ENCODE peak calls at places on chromosomes 6 and 20, in five cellular contexts. R is AG04450; U is IMR-90; W is CD8-positive, alpha-beta T cell; C is fibroblast of lung. V is an unnamed sample.

GRCh38 chr20:39016076-39016475 is 53.9 kb downstream of the DHX35 start:
- DNase-seq in R (no peak), U (no peak), W (no peak), C (no peak), V (no peak)

GRCh38 chr6:43055966-43056365 is 2.3 kb upstream of the CUL7 start:
- DNase-seq in R (no peak), U (no peak), W (no peak), C (no peak), V (no peak)

GRCh38 chr6:26501482-26501986 is 1.4 kb downstream of the BTN1A1 start:
- DNase-seq in R (no peak), U (peak; percentile 25), W (peak; percentile 24), C (peak; percentile 14), V (peak; percentile 30)

GRCh38 chr6:2979819-2980464 is 8.6 kb upstream of the SERPINB6 start:
- DNase-seq in R (no peak), U (no peak), W (no peak), C (no peak), V (no peak)

GRCh38 chr6:153172815-153173214 is 41.7 kb upstream of the RGS17 start:
- DNase-seq in R (no peak), U (no peak), W (no peak), C (no peak), V (no peak)

GRCh38 chr20:9035129-9035528 is 33.8 kb upstream of the PLCB4 start:
- DNase-seq in R (peak; percentile 72), U (peak; percentile 94), W (no peak), C (peak; percentile 91), V (no peak)

GRCh38 chr20:49641683-49642649 is 71.7 kb downstream of the B4GALT5 start:
- DNase-seq in R (no peak), U (peak; percentile 39), W (no peak), C (peak; percentile 32), V (no peak)

GRCh38 chr6:41560440-41561192 is 14.4 kb downstream of the FOXP4 start:
- DNase-seq in R (no peak), U (no peak), W (peak; percentile 67), C (no peak), V (peak; percentile 93)

GRCh38 chr20:24431650-24432049 is 37.8 kb upstream of the SYNDIG1 start:
- DNase-seq in R (no peak), U (no peak), W (no peak), C (no peak), V (no peak)

GRCh38 chr20:45510242-45510862 is 5.1 kb downstream of the SPINT3 start:
- DNase-seq in R (no peak), U (no peak), W (no peak), C (no peak), V (no peak)

GRCh38 chr20:14667241-14667640 is 329.8 kb upstream of the FLRT3 start:
- DNase-seq in R (no peak), U (no peak), W (no peak), C (no peak), V (no peak)

GRCh38 chr6:125738276-125738675 is 11.2 kb upstream of the HEY2 start:
- DNase-seq in R (no peak), U (no peak), W (no peak), C (no peak), V (no peak)

GRCh38 chr6:999552-999951 is 306.6 kb upstream of the EXOC2 start:
- DNase-seq in R (no peak), U (no peak), W (no peak), C (no peak), V (no peak)

GRCh38 chr6:38018755-38019165 is 199.2 kb downstream of the ZFAND3 start:
- DNase-seq in R (no peak), U (no peak), W (no peak), C (no peak), V (no peak)

GRCh38 chr6:122610690-122611455 is 668 bp downstream of the PKIB start:
- DNase-seq in R (no peak), U (no peak), W (peak; percentile 2), C (peak; percentile 37), V (no peak)

GRCh38 chr6:34718867-34719441 is 22.4 kb upstream of the ILRUN start:
- DNase-seq in R (no peak), U (no peak), W (no peak), C (no peak), V (no peak)
- H3K4me3 ChIP-seq in R (no peak overlapping the region), U (no peak overlapping the region), W (no peak overlapping the region), C (no peak overlapping the region), V (no peak overlapping the region)

GRCh38 chr6:14924126-14925024 is 321.5 kb upstream of the JARID2 start:
- DNase-seq in R (peak; percentile 23), U (peak; percentile 55), W (no peak), C (peak; percentile 28), V (no peak)

GRCh38 chr6:14922706-14923105 is 323.2 kb upstream of the JARID2 start:
- DNase-seq in R (no peak), U (no peak), W (no peak), C (no peak), V (no peak)

GRCh38 chr6:14922306-14922705 is 323.6 kb upstream of the JARID2 start:
- DNase-seq in R (no peak), U (no peak), W (no peak), C (no peak), V (no peak)

GRCh38 chr6:14921170-14921569 is 324.7 kb upstream of the JARID2 start:
- DNase-seq in R (no peak), U (peak; percentile 12), W (no peak), C (peak; percentile 63), V (no peak)

DNA sequence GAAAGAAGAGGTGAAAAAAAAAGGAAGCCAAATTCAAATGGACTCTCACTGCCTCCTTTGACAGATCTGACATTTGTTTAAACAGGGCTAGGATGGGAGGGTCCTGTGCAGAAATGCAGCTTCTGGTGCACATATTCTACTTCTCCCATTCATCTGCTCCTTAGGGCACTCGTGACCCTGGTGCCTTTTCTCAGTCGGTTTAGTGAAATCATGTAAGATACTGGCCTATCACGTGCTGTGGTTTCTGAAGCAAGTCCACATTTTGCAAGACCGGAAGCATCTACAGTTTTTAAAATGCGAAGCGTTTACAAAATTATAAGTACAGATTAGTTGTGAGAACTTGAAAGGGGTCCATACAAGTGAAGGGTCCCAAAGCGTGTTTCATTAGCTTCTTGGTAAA is 324.0 kb upstream of the JARID2 start:
- DNase-seq in R (no peak), U (no peak), W (no peak), C (peak; percentile 32), V (no peak)
- H3K27ac ChIP-seq in R (no peak overlapping the region), U (no peak overlapping the region), W (no peak overlapping the region), C (no peak overlapping the region), V (no peak overlapping the region)

GRCh38 chr20:47432251-47433210 is 69.2 kb upstream of the NCOA3 start:
- DNase-seq in R (no peak), U (peak; percentile 19), W (no peak), C (peak; percentile 51), V (no peak)
- H3K9me3 ChIP-seq in R (peaks cover 9% of the 10 kb centered on the region), U (peaks cover 4% of the 10 kb centered on the region), W (no peaks in the 10 kb centered on the region), C (no peaks in the 10 kb centered on the region), V (peaks cover 4% of the 10 kb centered on the region)

DNA sequence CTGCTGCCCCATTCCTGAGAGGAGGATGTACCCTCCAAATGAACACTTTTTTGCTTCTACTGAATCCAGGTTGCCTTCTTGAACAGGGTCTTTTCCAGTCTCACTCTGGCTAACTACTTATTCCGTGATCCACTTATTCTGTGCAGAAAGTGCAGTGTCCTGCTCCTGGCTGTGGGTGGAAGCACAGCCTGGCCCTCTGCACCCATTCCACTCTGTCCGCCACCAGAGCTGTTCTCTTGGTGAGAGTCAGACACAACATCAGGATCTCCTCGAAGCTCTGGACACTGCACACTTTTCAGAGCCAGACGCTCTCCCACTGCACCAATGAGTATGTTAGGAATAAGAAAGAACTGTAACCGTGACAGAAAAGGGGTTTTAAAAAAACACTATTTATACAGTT is 174.2 kb downstream of the MCHR2 start:
- DNase-seq in R (no peak), U (no peak), W (no peak), C (no peak), V (no peak)
- H3K4me3 ChIP-seq in R (no peak overlapping the region), U (no peak overlapping the region), W (no peak overlapping the region), C (no peak overlapping the region), V (no peak overlapping the region)

GRCh38 chr6:145349950-145350510 is 385.3 kb downstream of the EPM2A start:
- DNase-seq in R (no peak), U (no peak), W (no peak), C (no peak), V (no peak)

GRCh38 chr6:145352382-145353080 is 382.8 kb downstream of the EPM2A start:
- DNase-seq in R (no peak), U (no peak), W (no peak), C (no peak), V (no peak)

GRCh38 chr6:145350928-145351327 is 384.4 kb downstream of the EPM2A start:
- DNase-seq in R (no peak), U (no peak), W (no peak), C (no peak), V (no peak)

GRCh38 chr6:145345094-145345493 is 390.2 kb downstream of the EPM2A start:
- DNase-seq in R (no peak), U (no peak), W (no peak), C (no peak), V (no peak)

DNA sequence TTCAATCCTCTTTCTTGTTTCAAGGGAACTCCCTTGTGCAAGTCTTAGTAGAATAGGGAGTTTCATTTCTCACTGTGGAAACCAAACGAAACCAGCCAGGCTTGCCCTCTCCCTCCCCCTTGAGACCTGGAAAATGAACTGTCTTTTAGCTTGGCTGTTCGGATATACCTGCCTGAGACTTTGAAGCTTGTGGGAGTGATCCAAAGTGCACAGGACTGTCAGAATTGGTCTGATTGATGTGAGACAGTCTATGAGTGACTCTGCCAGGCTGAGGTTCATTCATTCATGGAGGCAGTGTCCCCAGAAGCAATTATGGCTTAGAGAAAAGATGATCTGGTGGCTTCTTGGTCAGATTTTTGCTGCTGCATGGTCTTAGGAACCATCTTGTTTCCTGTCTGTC is 388.1 kb downstream of the EPM2A start:
- DNase-seq in R (no peak), U (no peak), W (no peak), C (no peak), V (no peak)
- H3K27ac ChIP-seq in R (no peak overlapping the region), U (no peak overlapping the region), W (no peak overlapping the region), C (no peak overlapping the region), V (no peak overlapping the region)

GRCh38 chr6:139650941-139651340 is 276.5 kb upstream of the CITED2 start:
- DNase-seq in R (no peak), U (no peak), W (no peak), C (no peak), V (no peak)
- H3K9me3 ChIP-seq in R (no peaks in the 10 kb centered on the region), U (peaks cover 2% of the 10 kb centered on the region), W (no peaks in the 10 kb centered on the region), C (no peaks in the 10 kb centered on the region), V (no peaks in the 10 kb centered on the region)

DNA sequence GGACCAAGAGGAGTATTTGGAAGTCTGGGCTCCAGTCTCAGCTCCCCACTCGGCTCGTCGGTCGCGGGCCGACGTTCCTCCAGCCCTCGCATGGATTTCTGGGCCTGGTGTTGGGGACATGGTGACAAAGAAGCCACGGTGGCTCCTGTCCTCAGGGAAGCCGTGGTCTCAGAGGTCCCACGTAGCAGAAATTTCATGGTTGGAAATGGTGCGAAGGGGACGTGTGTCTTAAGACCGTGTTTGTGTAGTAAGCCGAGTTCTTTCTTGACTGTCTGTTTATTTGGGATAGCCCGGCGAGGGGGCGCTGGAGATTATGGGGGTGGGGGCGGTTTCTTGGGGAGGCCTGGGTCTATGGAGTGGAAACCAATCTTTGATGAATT is 23.4 kb upstream of the MAP3K7 start:
- DNase-seq in R (no peak), U (no peak), W (no peak), C (peak; percentile 29), V (no peak)
- H3K4me3 ChIP-seq in R (peak overlapping the region; percentile 64), U (peak overlapping the region; percentile 68), W (peak overlapping the region; percentile 52), C (peak overlapping the region; percentile 51), V (no peak overlapping the region)